ENCODE peak calls at places on chromosomes 13 and 19, in four cellular contexts. One of them, this sample, is unnamed.

GRCh38 chr13:20359335-20359734 is 127.2 kb upstream of the GJB6 start:
- DNase-seq in endothelial cell of umbilical vein: no peak
- DNase-seq in pancreas: no peak
- DNase-seq in iPS DF 6.9: no peak
- DNase-seq in this sample: no peak

GRCh38 chr13:51645154-51645650 is 60.9 kb downstream of the WDFY2 start:
- DNase-seq in endothelial cell of umbilical vein: no peak
- DNase-seq in pancreas: no peak
- DNase-seq in iPS DF 6.9: no peak
- DNase-seq in this sample: no peak

GRCh38 chr19:24140099-24140498 is 53.1 kb downstream of the ZNF254 start:
- DNase-seq in endothelial cell of umbilical vein: peak; percentile 24
- DNase-seq in pancreas: no peak
- DNase-seq in iPS DF 6.9: no peak
- DNase-seq in this sample: no peak

GRCh38 chr13:23321534-23322241 is 111.8 kb downstream of the SACS start:
- DNase-seq in endothelial cell of umbilical vein: peak; percentile 92
- DNase-seq in pancreas: no peak
- DNase-seq in iPS DF 6.9: no peak
- DNase-seq in this sample: no peak

GRCh38 chr13:98766120-98766519 is 13.6 kb upstream of the SLC15A1 start:
- DNase-seq in endothelial cell of umbilical vein: no peak
- DNase-seq in pancreas: no peak
- DNase-seq in iPS DF 6.9: no peak
- DNase-seq in this sample: no peak

GRCh38 chr13:73984949-73985691 is 149.1 kb downstream of the KLF12 start:
- DNase-seq in endothelial cell of umbilical vein: no peak
- DNase-seq in pancreas: no peak
- DNase-seq in iPS DF 6.9: no peak
- DNase-seq in this sample: peak; percentile 53

GRCh38 chr13:93687261-93687660 is 460.7 kb downstream of the GPC6 start:
- DNase-seq in endothelial cell of umbilical vein: no peak
- DNase-seq in pancreas: no peak
- DNase-seq in iPS DF 6.9: no peak
- DNase-seq in this sample: no peak

GRCh38 chr13:98327326-98328314 is 150.6 kb upstream of the RNF113B start:
- DNase-seq in endothelial cell of umbilical vein: no peak
- DNase-seq in pancreas: no peak
- DNase-seq in iPS DF 6.9: peak; percentile 54
- DNase-seq in this sample: no peak

GRCh38 chr19:12766051-12766521 is 9.3 kb downstream of the HOOK2 start:
- DNase-seq in endothelial cell of umbilical vein: peak; percentile 88
- DNase-seq in pancreas: no peak
- DNase-seq in iPS DF 6.9: no peak
- DNase-seq in this sample: peak; percentile 72

GRCh38 chr19:56837492-56837891 is 3.0 kb downstream of the PEG3 start:
- DNase-seq in endothelial cell of umbilical vein: no peak
- DNase-seq in pancreas: peak; percentile 86
- DNase-seq in iPS DF 6.9: no peak
- DNase-seq in this sample: no peak

GRCh38 chr19:19943848-19944582 is 43.3 kb downstream of the ZNF93 start:
- DNase-seq in endothelial cell of umbilical vein: no peak
- DNase-seq in pancreas: no peak
- DNase-seq in iPS DF 6.9: no peak
- DNase-seq in this sample: no peak

GRCh38 chr19:49749055-49749716 is 13.9 kb downstream of the TSKS start:
- DNase-seq in endothelial cell of umbilical vein: peak; percentile 36
- DNase-seq in pancreas: no peak
- DNase-seq in iPS DF 6.9: no peak
- DNase-seq in this sample: no peak

GRCh38 chr13:44022196-44022595 is 142.5 kb downstream of the LACC1 start:
- DNase-seq in endothelial cell of umbilical vein: no peak
- DNase-seq in pancreas: no peak
- DNase-seq in iPS DF 6.9: no peak
- DNase-seq in this sample: no peak

GRCh38 chr19:20167020-20167644 is at the start of gene ZNF486:
- DNase-seq in endothelial cell of umbilical vein: peak; percentile 95
- DNase-seq in pancreas: peak; percentile 89
- DNase-seq in iPS DF 6.9: peak; percentile 96
- DNase-seq in this sample: peak; percentile 90

GRCh38 chr19:7869910-7870511 is 4.2 kb downstream of the PRR36 start:
- DNase-seq in endothelial cell of umbilical vein: peak; percentile 33
- DNase-seq in pancreas: peak; percentile 65
- DNase-seq in iPS DF 6.9: no peak
- DNase-seq in this sample: peak; percentile 83

GRCh38 chr13:62294210-62294609 is 878.6 kb upstream of the PCDH20 start:
- DNase-seq in endothelial cell of umbilical vein: no peak
- DNase-seq in pancreas: no peak
- DNase-seq in iPS DF 6.9: no peak
- DNase-seq in this sample: no peak

GRCh38 chr19:4577020-4577782 is 17.7 kb upstream of the SEMA6B start:
- DNase-seq in endothelial cell of umbilical vein: no peak
- DNase-seq in pancreas: no peak
- DNase-seq in iPS DF 6.9: no peak
- DNase-seq in this sample: no peak

GRCh38 chr19:10907925-10908324 is 20.5 kb downstream of the YIPF2 start:
- DNase-seq in endothelial cell of umbilical vein: no peak
- DNase-seq in pancreas: no peak
- DNase-seq in iPS DF 6.9: no peak
- DNase-seq in this sample: no peak

GRCh38 chr13:89925107-89925506 is 1422.4 kb upstream of the MIR17HG start:
- DNase-seq in endothelial cell of umbilical vein: peak; percentile 56
- DNase-seq in pancreas: no peak
- DNase-seq in iPS DF 6.9: peak; percentile 31
- DNase-seq in this sample: no peak

GRCh38 chr13:78659450-78660110 is 625 bp upstream of the OBI1 start:
- DNase-seq in endothelial cell of umbilical vein: peak; percentile 39
- DNase-seq in pancreas: no peak
- DNase-seq in iPS DF 6.9: no peak
- DNase-seq in this sample: no peak

GRCh38 chr13:102930566-102930965 is 84.7 kb downstream of the ERCC5 start:
- DNase-seq in endothelial cell of umbilical vein: no peak
- DNase-seq in pancreas: no peak
- DNase-seq in iPS DF 6.9: no peak
- DNase-seq in this sample: no peak

GRCh38 chr13:107301724-107302374 is 733.9 kb upstream of the ARGLU1 start:
- DNase-seq in endothelial cell of umbilical vein: peak; percentile 17
- DNase-seq in pancreas: no peak
- DNase-seq in iPS DF 6.9: peak; percentile 5
- DNase-seq in this sample: no peak

GRCh38 chr19:35566738-35567137 is 3.3 kb upstream of the ATP4A start:
- DNase-seq in endothelial cell of umbilical vein: no peak
- DNase-seq in pancreas: no peak
- DNase-seq in iPS DF 6.9: no peak
- DNase-seq in this sample: no peak

GRCh38 chr19:57053401-57053800 is 66.4 kb upstream of the USP29 start:
- DNase-seq in endothelial cell of umbilical vein: no peak
- DNase-seq in pancreas: no peak
- DNase-seq in iPS DF 6.9: no peak
- DNase-seq in this sample: no peak

GRCh38 chr19:16070366-16070990 is 5.8 kb upstream of the TPM4 start:
- DNase-seq in endothelial cell of umbilical vein: peak; percentile 81
- DNase-seq in pancreas: no peak
- DNase-seq in iPS DF 6.9: no peak
- DNase-seq in this sample: peak; percentile 95

GRCh38 chr19:8481191-8481590 is 21.2 kb downstream of the PRAM1 start:
- DNase-seq in endothelial cell of umbilical vein: no peak
- DNase-seq in pancreas: no peak
- DNase-seq in iPS DF 6.9: no peak
- DNase-seq in this sample: no peak

GRCh38 chr13:59906413-59907027 is 257.2 kb downstream of the DIAPH3 start:
- DNase-seq in endothelial cell of umbilical vein: peak; percentile 47
- DNase-seq in pancreas: no peak
- DNase-seq in iPS DF 6.9: no peak
- DNase-seq in this sample: no peak

GRCh38 chr13:74074723-74075122 is 59.5 kb downstream of the KLF12 start:
- DNase-seq in endothelial cell of umbilical vein: peak; percentile 51
- DNase-seq in pancreas: no peak
- DNase-seq in iPS DF 6.9: no peak
- DNase-seq in this sample: no peak

GRCh38 chr13:103036268-103036667 is 29.9 kb downstream of the SLC10A2 start:
- DNase-seq in endothelial cell of umbilical vein: no peak
- DNase-seq in pancreas: no peak
- DNase-seq in iPS DF 6.9: no peak
- DNase-seq in this sample: no peak

DNA sequence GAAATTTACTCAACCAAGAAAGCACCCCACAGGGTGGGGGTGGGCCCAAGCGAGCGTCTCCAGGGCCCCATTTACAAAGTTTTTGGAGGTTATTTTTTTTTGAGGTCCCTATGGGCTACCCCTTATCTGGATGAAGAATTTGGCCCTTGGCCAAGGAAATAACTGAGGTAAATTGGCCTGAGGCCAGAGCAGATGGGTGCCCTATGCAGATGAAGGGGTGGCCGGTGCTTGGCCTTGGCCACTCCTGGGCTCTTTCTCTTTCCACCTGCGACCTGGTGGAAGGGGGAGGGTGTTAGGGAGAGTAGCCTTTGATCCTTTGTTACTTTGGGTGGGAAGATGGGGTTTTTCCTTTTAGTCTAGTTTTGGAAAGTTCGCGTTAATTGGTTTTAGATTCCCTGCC is 15.5 kb downstream of the ZNF701 start:
- DNase-seq in endothelial cell of umbilical vein: no peak
- DNase-seq in pancreas: no peak
- DNase-seq in iPS DF 6.9: no peak
- DNase-seq in this sample: no peak
- H3K9me3 ChIP-seq in endothelial cell of umbilical vein: no peaks in the 10 kb centered on the region
- H3K9me3 ChIP-seq in pancreas: no peaks in the 10 kb centered on the region
- H3K9me3 ChIP-seq in iPS DF 6.9: no peaks in the 10 kb centered on the region
- H3K9me3 ChIP-seq in this sample: peaks cover 32% of the 10 kb centered on the region

GRCh38 chr19:38713227-38713649 is 31.0 kb downstream of the CAPN12 start:
- DNase-seq in endothelial cell of umbilical vein: no peak
- DNase-seq in pancreas: peak; percentile 73
- DNase-seq in iPS DF 6.9: no peak
- DNase-seq in this sample: no peak

GRCh38 chr19:38712161-38712748 is 32.0 kb downstream of the CAPN12 start:
- DNase-seq in endothelial cell of umbilical vein: no peak
- DNase-seq in pancreas: no peak
- DNase-seq in iPS DF 6.9: no peak
- DNase-seq in this sample: no peak

GRCh38 chr19:38715540-38715939 is 28.7 kb downstream of the CAPN12 start:
- DNase-seq in endothelial cell of umbilical vein: no peak
- DNase-seq in pancreas: peak; percentile 81
- DNase-seq in iPS DF 6.9: no peak
- DNase-seq in this sample: no peak

GRCh38 chr19:38713865-38714264 is 30.4 kb downstream of the CAPN12 start:
- DNase-seq in endothelial cell of umbilical vein: no peak
- DNase-seq in pancreas: no peak
- DNase-seq in iPS DF 6.9: no peak
- DNase-seq in this sample: no peak

GRCh38 chr19:38714354-38714778 is 29.9 kb downstream of the CAPN12 start:
- DNase-seq in endothelial cell of umbilical vein: no peak
- DNase-seq in pancreas: peak; percentile 70
- DNase-seq in iPS DF 6.9: no peak
- DNase-seq in this sample: no peak
- H3K4me1 ChIP-seq in endothelial cell of umbilical vein: no peaks in the 10 kb centered on the region
- H3K4me1 ChIP-seq in pancreas: peaks cover 24% of the 10 kb centered on the region
- H3K4me1 ChIP-seq in iPS DF 6.9: no peaks in the 10 kb centered on the region
- H3K4me1 ChIP-seq in this sample: no peaks in the 10 kb centered on the region

GRCh38 chr13:42992585-42993122 is 613 bp upstream of the EPSTI1 start:
- DNase-seq in endothelial cell of umbilical vein: no peak
- DNase-seq in pancreas: no peak
- DNase-seq in iPS DF 6.9: no peak
- DNase-seq in this sample: peak; percentile 60

GRCh38 chr13:42990991-42991891 is 800 bp downstream of the EPSTI1 start:
- DNase-seq in endothelial cell of umbilical vein: no peak
- DNase-seq in pancreas: no peak
- DNase-seq in iPS DF 6.9: no peak
- DNase-seq in this sample: no peak

GRCh38 chr13:42991892-42992584 is at the start of gene EPSTI1:
- DNase-seq in endothelial cell of umbilical vein: peak; percentile 77
- DNase-seq in pancreas: peak; percentile 37
- DNase-seq in iPS DF 6.9: no peak
- DNase-seq in this sample: peak; percentile 74

GRCh38 chr13:42986176-42986574 is 5.9 kb downstream of the EPSTI1 start:
- DNase-seq in endothelial cell of umbilical vein: no peak
- DNase-seq in pancreas: no peak
- DNase-seq in iPS DF 6.9: no peak
- DNase-seq in this sample: no peak

DNA sequence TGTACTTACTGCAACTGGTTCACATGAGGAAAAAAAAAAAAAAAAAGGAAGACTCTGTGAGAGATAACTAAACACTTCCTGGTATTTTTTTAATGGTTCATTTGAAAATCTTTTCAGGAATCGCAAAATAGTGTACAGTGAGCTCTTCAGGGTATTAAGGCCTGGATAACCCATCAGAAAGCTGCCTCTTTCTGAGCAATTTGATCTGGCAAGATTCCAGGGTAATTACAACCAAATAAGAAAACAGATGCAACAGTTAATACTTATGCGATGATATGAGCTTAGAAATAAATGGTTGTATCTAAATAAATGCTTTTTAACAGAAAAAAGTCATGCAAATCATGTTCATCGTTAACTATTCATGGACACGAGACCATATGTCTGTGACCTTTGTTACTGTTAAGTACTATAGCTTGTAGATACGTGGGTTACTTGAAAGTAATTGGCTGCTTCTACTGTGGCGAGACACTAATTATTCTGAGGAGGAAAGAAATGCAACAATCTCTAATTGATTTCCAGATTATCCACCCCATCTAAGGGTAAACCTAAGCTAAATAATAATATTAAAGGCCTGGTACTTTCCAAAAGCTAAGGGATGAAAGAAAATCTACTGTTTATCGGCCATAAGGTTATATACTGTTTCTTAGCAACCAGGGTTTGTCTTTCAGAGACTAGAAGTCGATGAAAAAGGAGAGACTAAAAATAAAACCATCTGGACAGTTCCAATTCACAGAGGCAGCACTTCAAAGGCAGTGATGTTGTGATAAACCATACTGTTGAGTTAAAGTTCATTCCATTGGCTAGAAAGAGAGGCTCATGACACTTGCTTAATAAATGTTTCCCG is 1.7 kb downstream of the EPSTI1 start:
- DNase-seq in endothelial cell of umbilical vein: no peak
- DNase-seq in pancreas: no peak
- DNase-seq in iPS DF 6.9: no peak
- DNase-seq in this sample: no peak
- H3K4me3 ChIP-seq in endothelial cell of umbilical vein: no peak overlapping the region
- H3K4me3 ChIP-seq in pancreas: no peak overlapping the region
- H3K4me3 ChIP-seq in iPS DF 6.9: no peak overlapping the region
- H3K4me3 ChIP-seq in this sample: peak overlapping the region; percentile 74

GRCh38 chr13:109779876-109780516 is 6.4 kb downstream of the IRS2 start:
- DNase-seq in endothelial cell of umbilical vein: no peak
- DNase-seq in pancreas: no peak
- DNase-seq in iPS DF 6.9: no peak
- DNase-seq in this sample: no peak

GRCh38 chr13:109780880-109781383 is 5.5 kb downstream of the IRS2 start:
- DNase-seq in endothelial cell of umbilical vein: no peak
- DNase-seq in pancreas: no peak
- DNase-seq in iPS DF 6.9: no peak
- DNase-seq in this sample: no peak

GRCh38 chr13:109779074-109779473 is 7.3 kb downstream of the IRS2 start:
- DNase-seq in endothelial cell of umbilical vein: no peak
- DNase-seq in pancreas: no peak
- DNase-seq in iPS DF 6.9: no peak
- DNase-seq in this sample: peak; percentile 75

GRCh38 chr13:109776575-109776974 is 9.8 kb downstream of the IRS2 start:
- DNase-seq in endothelial cell of umbilical vein: no peak
- DNase-seq in pancreas: no peak
- DNase-seq in iPS DF 6.9: no peak
- DNase-seq in this sample: no peak

GRCh38 chr13:109778102-109778542 is 8.3 kb downstream of the IRS2 start:
- DNase-seq in endothelial cell of umbilical vein: peak; percentile 35
- DNase-seq in pancreas: no peak
- DNase-seq in iPS DF 6.9: no peak
- DNase-seq in this sample: no peak
- H3K9me3 ChIP-seq in endothelial cell of umbilical vein: no peaks in the 10 kb centered on the region
- H3K9me3 ChIP-seq in pancreas: no peaks in the 10 kb centered on the region
- H3K9me3 ChIP-seq in iPS DF 6.9: no peaks in the 10 kb centered on the region
- H3K9me3 ChIP-seq in this sample: no peaks in the 10 kb centered on the region

This sample was measured in CD8-positive, alpha-beta T cell.